ENCODE peak calls at places on chromosomes 5 and 9, in seven cellular contexts. One of them, this sample, is unnamed.

GRCh38 chr5:155529366-155529765 is 515.8 kb downstream of the KIF4B start:
- DNase-seq in lower lobe of right lung: no peak
- DNase-seq in HFFc6: no peak
- DNase-seq in activated B cell treated with CpG ODN at 0.5 μM for 24 hours: no peak
- DNase-seq in coronary artery: no peak
- DNase-seq in mesothelial cell of epicardium: no peak
- DNase-seq in Panc1: no peak
- DNase-seq in this sample: no peak

GRCh38 chr5:68542207-68542606 is 326.7 kb downstream of the PIK3R1 start:
- DNase-seq in lower lobe of right lung: no peak
- DNase-seq in HFFc6: no peak
- DNase-seq in activated B cell treated with CpG ODN at 0.5 μM for 24 hours: no peak
- DNase-seq in coronary artery: no peak
- DNase-seq in mesothelial cell of epicardium: no peak
- DNase-seq in Panc1: no peak
- DNase-seq in this sample: no peak

GRCh38 chr9:21119093-21119770 is 22.4 kb downstream of the IFNW1 start:
- DNase-seq in lower lobe of right lung: no peak
- DNase-seq in HFFc6: no peak
- DNase-seq in activated B cell treated with CpG ODN at 0.5 μM for 24 hours: no peak
- DNase-seq in coronary artery: no peak
- DNase-seq in mesothelial cell of epicardium: no peak
- DNase-seq in Panc1: no peak
- DNase-seq in this sample: no peak

GRCh38 chr5:93151121-93151520 is 429.9 kb downstream of the NR2F1-AS1 start:
- DNase-seq in lower lobe of right lung: no peak
- DNase-seq in HFFc6: peak; percentile 37
- DNase-seq in activated B cell treated with CpG ODN at 0.5 μM for 24 hours: no peak
- DNase-seq in coronary artery: no peak
- DNase-seq in mesothelial cell of epicardium: no peak
- DNase-seq in Panc1: no peak
- DNase-seq in this sample: no peak

GRCh38 chr5:75567710-75568109 is 43.5 kb upstream of the ANKDD1B start:
- DNase-seq in lower lobe of right lung: no peak
- DNase-seq in HFFc6: peak; percentile 27
- DNase-seq in activated B cell treated with CpG ODN at 0.5 μM for 24 hours: no peak
- DNase-seq in coronary artery: no peak
- DNase-seq in mesothelial cell of epicardium: no peak
- DNase-seq in Panc1: no peak
- DNase-seq in this sample: peak; percentile 17

GRCh38 chr9:112173489-112174222 is 1.4 kb downstream of the SUSD1 start:
- DNase-seq in lower lobe of right lung: no peak
- DNase-seq in HFFc6: no peak
- DNase-seq in activated B cell treated with CpG ODN at 0.5 μM for 24 hours: no peak
- DNase-seq in coronary artery: no peak
- DNase-seq in mesothelial cell of epicardium: no peak
- DNase-seq in Panc1: no peak
- DNase-seq in this sample: no peak

GRCh38 chr9:4099961-4100360 is 199.9 kb downstream of the GLIS3 start:
- DNase-seq in lower lobe of right lung: no peak
- DNase-seq in HFFc6: no peak
- DNase-seq in activated B cell treated with CpG ODN at 0.5 μM for 24 hours: no peak
- DNase-seq in coronary artery: no peak
- DNase-seq in mesothelial cell of epicardium: no peak
- DNase-seq in Panc1: no peak
- DNase-seq in this sample: no peak

GRCh38 chr5:9337908-9338307 is 208.0 kb downstream of the SEMA5A start:
- DNase-seq in lower lobe of right lung: no peak
- DNase-seq in HFFc6: peak; percentile 79
- DNase-seq in activated B cell treated with CpG ODN at 0.5 μM for 24 hours: no peak
- DNase-seq in coronary artery: no peak
- DNase-seq in mesothelial cell of epicardium: no peak
- DNase-seq in Panc1: no peak
- DNase-seq in this sample: no peak

GRCh38 chr5:176810084-176810597 is at the start of gene UNC5A:
- DNase-seq in lower lobe of right lung: no peak
- DNase-seq in HFFc6: no peak
- DNase-seq in activated B cell treated with CpG ODN at 0.5 μM for 24 hours: peak; percentile 60
- DNase-seq in coronary artery: no peak
- DNase-seq in mesothelial cell of epicardium: peak; percentile 59
- DNase-seq in Panc1: no peak
- DNase-seq in this sample: peak; percentile 90

GRCh38 chr5:68798877-68799276 is 294.9 kb upstream of the SLC30A5 start:
- DNase-seq in lower lobe of right lung: no peak
- DNase-seq in HFFc6: no peak
- DNase-seq in activated B cell treated with CpG ODN at 0.5 μM for 24 hours: no peak
- DNase-seq in coronary artery: no peak
- DNase-seq in mesothelial cell of epicardium: no peak
- DNase-seq in Panc1: no peak
- DNase-seq in this sample: no peak

GRCh38 chr9:98957826-98958225 is 14.1 kb downstream of the COL15A1 start:
- DNase-seq in lower lobe of right lung: no peak
- DNase-seq in HFFc6: no peak
- DNase-seq in activated B cell treated with CpG ODN at 0.5 μM for 24 hours: no peak
- DNase-seq in coronary artery: peak; percentile 76
- DNase-seq in mesothelial cell of epicardium: no peak
- DNase-seq in Panc1: no peak
- DNase-seq in this sample: no peak

GRCh38 chr5:11181940-11182339 is 420.9 kb upstream of the DAP start:
- DNase-seq in lower lobe of right lung: no peak
- DNase-seq in HFFc6: no peak
- DNase-seq in activated B cell treated with CpG ODN at 0.5 μM for 24 hours: no peak
- DNase-seq in coronary artery: no peak
- DNase-seq in mesothelial cell of epicardium: no peak
- DNase-seq in Panc1: no peak
- DNase-seq in this sample: no peak

GRCh38 chr5:11177993-11178711 is 417.1 kb upstream of the DAP start:
- DNase-seq in lower lobe of right lung: no peak
- DNase-seq in HFFc6: no peak
- DNase-seq in activated B cell treated with CpG ODN at 0.5 μM for 24 hours: no peak
- DNase-seq in coronary artery: no peak
- DNase-seq in mesothelial cell of epicardium: no peak
- DNase-seq in Panc1: no peak
- DNase-seq in this sample: no peak

GRCh38 chr5:11180890-11181289 is 419.9 kb upstream of the DAP start:
- DNase-seq in lower lobe of right lung: no peak
- DNase-seq in HFFc6: no peak
- DNase-seq in activated B cell treated with CpG ODN at 0.5 μM for 24 hours: no peak
- DNase-seq in coronary artery: no peak
- DNase-seq in mesothelial cell of epicardium: no peak
- DNase-seq in Panc1: no peak
- DNase-seq in this sample: no peak

DNA sequence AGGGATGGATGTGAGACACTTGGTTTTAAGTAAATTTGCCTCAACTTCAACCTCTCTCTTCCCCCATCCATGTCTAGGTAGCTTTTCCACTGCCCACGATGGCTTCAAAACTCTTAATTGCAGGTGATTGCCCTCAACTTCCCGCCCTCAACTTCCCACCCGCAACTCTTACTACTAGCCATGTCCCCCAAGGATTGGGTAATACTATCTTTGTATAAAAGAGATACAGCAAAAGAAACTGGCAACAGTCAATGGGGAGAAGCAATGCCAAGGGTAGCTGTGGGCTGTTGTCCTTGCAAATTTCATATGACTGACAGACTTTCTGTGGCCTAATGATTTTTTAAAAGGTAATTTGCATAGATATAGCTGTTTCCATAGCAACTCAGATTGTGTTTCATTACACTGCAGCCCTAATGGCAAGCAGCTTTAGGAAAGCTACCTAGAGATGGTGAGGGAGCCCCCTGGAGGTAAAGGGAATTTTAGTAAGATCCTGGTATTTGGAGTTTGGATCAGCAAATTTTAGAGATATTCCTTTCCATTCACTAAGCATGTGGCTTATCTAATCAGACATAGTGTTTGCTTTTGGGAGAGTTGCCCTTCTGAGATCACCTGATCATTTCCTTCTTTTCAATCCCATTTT is 421.5 kb upstream of the DAP start:
- DNase-seq in lower lobe of right lung: no peak
- DNase-seq in HFFc6: peak; percentile 57
- DNase-seq in activated B cell treated with CpG ODN at 0.5 μM for 24 hours: no peak
- DNase-seq in coronary artery: no peak
- DNase-seq in mesothelial cell of epicardium: no peak
- DNase-seq in Panc1: peak; percentile 12
- DNase-seq in this sample: peak; percentile 56
- TF ChIP-seq CTCF in lower lobe of right lung: peak; percentile 43
- TF ChIP-seq CTCF in HFFc6: peak; percentile 79
- TF ChIP-seq CTCF in activated B cell treated with CpG ODN at 0.5 μM for 24 hours: no peak
- TF ChIP-seq CTCF in coronary artery: no peak
- TF ChIP-seq CTCF in mesothelial cell of epicardium: peak; percentile 17
- TF ChIP-seq CTCF in Panc1: peak; percentile 71
- TF ChIP-seq CTCF in this sample: peak; percentile 32

GRCh38 chr9:101337237-101337636 is 47.6 kb downstream of the BAAT start:
- DNase-seq in lower lobe of right lung: no peak
- DNase-seq in HFFc6: no peak
- DNase-seq in activated B cell treated with CpG ODN at 0.5 μM for 24 hours: no peak
- DNase-seq in coronary artery: no peak
- DNase-seq in mesothelial cell of epicardium: no peak
- DNase-seq in Panc1: no peak
- DNase-seq in this sample: no peak

GRCh38 chr9:101341958-101342357 is 42.8 kb downstream of the BAAT start:
- DNase-seq in lower lobe of right lung: no peak
- DNase-seq in HFFc6: no peak
- DNase-seq in activated B cell treated with CpG ODN at 0.5 μM for 24 hours: no peak
- DNase-seq in coronary artery: no peak
- DNase-seq in mesothelial cell of epicardium: no peak
- DNase-seq in Panc1: no peak
- DNase-seq in this sample: no peak

GRCh38 chr9:101342595-101342994 is 42.2 kb downstream of the BAAT start:
- DNase-seq in lower lobe of right lung: no peak
- DNase-seq in HFFc6: no peak
- DNase-seq in activated B cell treated with CpG ODN at 0.5 μM for 24 hours: no peak
- DNase-seq in coronary artery: no peak
- DNase-seq in mesothelial cell of epicardium: no peak
- DNase-seq in Panc1: no peak
- DNase-seq in this sample: no peak
- TF ChIP-seq CTCF in lower lobe of right lung: no peak
- TF ChIP-seq CTCF in HFFc6: no peak
- TF ChIP-seq CTCF in activated B cell treated with CpG ODN at 0.5 μM for 24 hours: no peak
- TF ChIP-seq CTCF in coronary artery: no peak
- TF ChIP-seq CTCF in mesothelial cell of epicardium: no peak
- TF ChIP-seq CTCF in Panc1: no peak
- TF ChIP-seq CTCF in this sample: no peak

DNA sequence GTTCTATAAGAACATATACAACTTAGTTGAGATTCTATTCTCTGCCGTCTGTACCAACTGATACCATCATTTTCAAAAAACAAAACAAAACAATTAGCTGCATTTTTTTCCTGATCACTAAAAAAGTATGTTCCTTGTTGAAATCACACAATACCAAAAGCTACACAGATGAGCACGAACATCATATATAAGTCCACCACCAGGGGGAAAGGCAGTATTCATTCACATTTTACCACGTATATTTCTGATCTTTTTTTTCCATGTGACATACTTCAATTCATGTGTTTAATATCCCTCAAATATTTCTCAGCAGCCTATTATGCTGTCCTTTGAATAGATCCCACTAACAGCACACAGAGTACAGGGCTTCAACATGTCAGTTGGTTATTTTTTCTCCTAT is 40.6 kb downstream of the IRX2 start:
- DNase-seq in lower lobe of right lung: no peak
- DNase-seq in HFFc6: no peak
- DNase-seq in activated B cell treated with CpG ODN at 0.5 μM for 24 hours: no peak
- DNase-seq in coronary artery: no peak
- DNase-seq in mesothelial cell of epicardium: no peak
- DNase-seq in Panc1: no peak
- DNase-seq in this sample: no peak
- TF ChIP-seq CTCF in lower lobe of right lung: no peak
- TF ChIP-seq CTCF in HFFc6: peak; percentile 73
- TF ChIP-seq CTCF in activated B cell treated with CpG ODN at 0.5 μM for 24 hours: no peak
- TF ChIP-seq CTCF in coronary artery: no peak
- TF ChIP-seq CTCF in mesothelial cell of epicardium: peak; percentile 83
- TF ChIP-seq CTCF in Panc1: no peak
- TF ChIP-seq CTCF in this sample: no peak

DNA sequence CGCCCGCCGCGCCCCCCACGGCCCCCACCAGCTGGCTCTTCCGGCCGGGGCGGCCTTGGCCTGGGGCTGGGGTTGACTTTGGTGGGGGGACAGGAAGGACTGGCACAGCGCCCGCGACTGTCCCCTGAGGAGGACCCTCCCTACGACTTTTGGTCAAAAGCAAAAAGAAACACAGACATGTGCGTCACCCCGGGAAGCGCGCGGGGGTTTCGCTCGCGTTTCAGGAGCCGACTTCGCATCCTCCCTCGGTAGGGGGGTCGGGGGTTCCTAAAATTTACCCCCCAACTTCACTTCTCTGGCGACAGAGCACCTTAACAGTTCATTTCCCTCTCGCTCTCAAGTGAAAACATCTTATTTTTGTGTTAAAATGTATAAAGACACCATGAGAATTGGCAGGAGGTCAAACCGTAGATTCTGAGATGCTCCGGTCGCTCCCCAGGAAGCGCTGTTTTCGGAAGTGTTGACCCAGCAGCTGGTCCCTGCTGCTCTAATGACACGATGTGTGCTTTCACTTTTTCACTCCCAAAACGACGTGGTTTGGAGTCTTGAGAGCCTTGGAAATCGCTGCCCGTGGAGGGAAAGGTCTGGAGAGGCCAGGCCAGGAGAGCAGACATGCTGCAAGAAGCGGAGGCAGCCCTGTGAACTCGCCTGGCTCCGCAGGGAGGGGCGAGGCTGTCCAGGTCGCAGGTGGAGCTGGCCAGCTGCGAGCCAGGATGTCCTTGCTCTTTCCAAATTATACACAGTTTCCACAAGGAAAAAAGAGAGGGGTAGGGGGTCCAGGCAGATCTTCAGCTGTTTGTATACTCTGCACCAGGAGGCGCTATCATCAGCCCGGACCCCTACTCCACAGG is 248.2 kb upstream of the ANKRD55 start:
- DNase-seq in lower lobe of right lung: peak; percentile 63
- DNase-seq in HFFc6: no peak
- DNase-seq in activated B cell treated with CpG ODN at 0.5 μM for 24 hours: peak; percentile 41
- DNase-seq in coronary artery: no peak
- DNase-seq in mesothelial cell of epicardium: no peak
- DNase-seq in Panc1: no peak
- DNase-seq in this sample: no peak
- TF ChIP-seq CTCF in lower lobe of right lung: peak; percentile 23
- TF ChIP-seq CTCF in HFFc6: peak; percentile 59
- TF ChIP-seq CTCF in activated B cell treated with CpG ODN at 0.5 μM for 24 hours: no peak
- TF ChIP-seq CTCF in coronary artery: no peak
- TF ChIP-seq CTCF in mesothelial cell of epicardium: peak; percentile 30
- TF ChIP-seq CTCF in Panc1: peak; percentile 55
- TF ChIP-seq CTCF in this sample: no peak

This sample was measured in Calu3.